ENCODE peak calls at places on chromosomes 4 and X, in six cellular contexts. D is H9; T is pons; U is anterior cingulate cortex; X is stimulated activated CD4-positive, alpha-beta T cell treated with anti-CD3 and anti-CD28 coated beads, Interleukin-4, amount 100 ng/mL, for 24 hours; O is caudate nucleus. G is an unnamed sample.

GRCh38 chr4:40247350-40247749 is 50.5 kb downstream of the RHOH start:
- DNase-seq in D (no peak), T (no peak), U (no peak), X (peak), O (no peak), G (no peak)

GRCh38 chr4:5638316-5638715 is 70.0 kb downstream of the EVC2 start:
- DNase-seq in D (no peak), T (no peak), U (no peak), X (no peak), O (no peak), G (no peak)

GRCh38 chrX:154526901-154527675 is 11.1 kb upstream of the FAM3A start:
- DNase-seq in D (peak), T (peak), U (peak), X (peak), O (peak), G (peak)

GRCh38 chrX:132331000-132331399 is 111.8 kb upstream of the RAP2C start:
- DNase-seq in D (no peak), T (no peak), U (no peak), X (no peak), O (no peak), G (no peak)

GRCh38 chrX:10952619-10953018 is 158.5 kb upstream of the HCCS start:
- DNase-seq in D (no peak), T (no peak), U (no peak), X (no peak), O (no peak), G (no peak)

GRCh38 chrX:69158166-69159040 is 6.8 kb downstream of the PJA1 start:
- DNase-seq in D (peak), T (peak), U (no peak), X (peak), O (no peak), G (no peak)

GRCh38 chr4:23060776-23061175 is 368.0 kb downstream of the GBA3 start:
- DNase-seq in D (no peak), T (no peak), U (no peak), X (no peak), O (no peak), G (no peak)

GRCh38 chr4:8198906-8199593 is at the start of gene SH3TC1:
- DNase-seq in D (no peak), T (peak), U (peak), X (peak), O (peak), G (peak)

GRCh38 chr4:17029432-17029831 is 131.0 kb upstream of the LDB2 start:
- DNase-seq in D (no peak), T (no peak), U (no peak), X (no peak), O (no peak), G (no peak)

GRCh38 chr4:47598320-47598719 is 113.2 kb downstream of the ATP10D start:
- DNase-seq in D (no peak), T (no peak), U (no peak), X (no peak), O (no peak), G (no peak)